ENCODE peak calls at places on chromosome 20, in five cellular contexts. One of them, this sample, is unnamed.

GRCh38 chr20:4949833-4950178 is 51.5 kb downstream of the SLC23A2 start:
- DNase-seq in CD4-positive, alpha-beta T cell: no peak
- DNase-seq in cardiac muscle cell: peak; percentile 61
- DNase-seq in Peyer's patch: no peak
- DNase-seq in AG09319: no peak
- DNase-seq in this sample: no peak

GRCh38 chr20:9507544-9508239 is 6.7 kb upstream of the LAMP5 start:
- DNase-seq in AG09319: no peak
- DNase-seq in CD4-positive, alpha-beta T cell: no peak
- DNase-seq in cardiac muscle cell: no peak
- DNase-seq in Peyer's patch: no peak
- DNase-seq in this sample: no peak

GRCh38 chr20:47502801-47503239 is 1.1 kb downstream of the NCOA3 start:
- DNase-seq in Peyer's patch: peak; percentile 26
- DNase-seq in cardiac muscle cell: peak; percentile 49
- DNase-seq in CD4-positive, alpha-beta T cell: no peak
- DNase-seq in AG09319: peak; percentile 16
- DNase-seq in this sample: no peak

GRCh38 chr20:41690702-41691101 is 72.5 kb upstream of the CHD6 start:
- DNase-seq in Peyer's patch: no peak
- DNase-seq in CD4-positive, alpha-beta T cell: no peak
- DNase-seq in AG09319: no peak
- DNase-seq in cardiac muscle cell: no peak
- DNase-seq in this sample: no peak

GRCh38 chr20:50510706-50511401 is 671 bp downstream of the PTPN1 start:
- DNase-seq in AG09319: no peak
- DNase-seq in Peyer's patch: peak; percentile 39
- DNase-seq in CD4-positive, alpha-beta T cell: no peak
- DNase-seq in cardiac muscle cell: no peak
- DNase-seq in this sample: no peak

GRCh38 chr20:53070714-53071392 is 98.7 kb downstream of the TSHZ2 start:
- DNase-seq in AG09319: no peak
- DNase-seq in cardiac muscle cell: no peak
- DNase-seq in Peyer's patch: no peak
- DNase-seq in CD4-positive, alpha-beta T cell: no peak
- DNase-seq in this sample: no peak

GRCh38 chr20:19978511-19979210 is 38.5 kb upstream of the NAA20 start:
- DNase-seq in AG09319: no peak
- DNase-seq in CD4-positive, alpha-beta T cell: no peak
- DNase-seq in cardiac muscle cell: no peak
- DNase-seq in Peyer's patch: no peak
- DNase-seq in this sample: no peak

GRCh38 chr20:910840-911770 is 5.0 kb downstream of the ANGPT4 start:
- DNase-seq in Peyer's patch: no peak
- DNase-seq in CD4-positive, alpha-beta T cell: no peak
- DNase-seq in cardiac muscle cell: peak; percentile 59
- DNase-seq in AG09319: peak; percentile 4
- DNase-seq in this sample: no peak

GRCh38 chr20:54132612-54133433 is 41.0 kb downstream of the CYP24A1 start:
- DNase-seq in cardiac muscle cell: peak; percentile 98
- DNase-seq in Peyer's patch: no peak
- DNase-seq in AG09319: peak; percentile 97
- DNase-seq in CD4-positive, alpha-beta T cell: no peak
- DNase-seq in this sample: peak; percentile 74

DNA sequence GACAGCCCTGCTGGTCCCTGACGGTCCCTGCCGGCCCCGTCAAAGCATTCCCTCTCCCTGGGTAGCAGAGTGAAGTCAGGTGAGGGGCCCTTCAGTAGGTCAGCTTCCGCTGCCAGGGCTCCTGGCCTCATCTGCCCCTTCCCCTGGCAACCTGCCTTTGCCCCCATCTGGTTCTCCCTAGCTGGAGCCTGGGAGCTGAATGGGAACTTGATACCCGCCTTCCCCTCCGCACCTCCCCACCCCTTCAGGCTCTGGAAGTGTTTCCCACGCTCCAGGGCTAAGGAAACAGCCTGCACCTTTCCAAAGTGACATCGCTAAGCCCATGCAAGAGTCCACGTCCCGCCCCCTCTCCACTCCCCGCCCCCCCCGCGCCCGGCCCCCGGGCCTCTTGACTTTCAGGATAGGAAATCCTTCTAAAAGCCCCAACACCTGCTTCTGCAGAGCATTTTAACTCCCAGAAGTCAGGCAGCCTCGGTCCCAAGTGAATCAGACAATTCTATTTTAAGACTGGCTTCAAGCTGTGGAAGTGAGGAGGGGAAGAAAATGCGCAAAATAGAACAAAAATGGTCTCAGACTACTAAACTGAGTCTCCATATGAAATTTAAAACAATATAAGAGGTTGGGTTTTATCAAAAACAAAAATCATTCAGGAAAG is 53.4 kb downstream of the ISM1 start:
- DNase-seq in CD4-positive, alpha-beta T cell: no peak
- DNase-seq in cardiac muscle cell: no peak
- DNase-seq in Peyer's patch: no peak
- DNase-seq in AG09319: no peak
- DNase-seq in this sample: no peak
- TF ChIP-seq CTCF in CD4-positive, alpha-beta T cell: no peak
- TF ChIP-seq CTCF in cardiac muscle cell: no peak
- TF ChIP-seq CTCF in Peyer's patch: no peak
- TF ChIP-seq CTCF in AG09319: no peak
- TF ChIP-seq CTCF in this sample: no peak

DNA sequence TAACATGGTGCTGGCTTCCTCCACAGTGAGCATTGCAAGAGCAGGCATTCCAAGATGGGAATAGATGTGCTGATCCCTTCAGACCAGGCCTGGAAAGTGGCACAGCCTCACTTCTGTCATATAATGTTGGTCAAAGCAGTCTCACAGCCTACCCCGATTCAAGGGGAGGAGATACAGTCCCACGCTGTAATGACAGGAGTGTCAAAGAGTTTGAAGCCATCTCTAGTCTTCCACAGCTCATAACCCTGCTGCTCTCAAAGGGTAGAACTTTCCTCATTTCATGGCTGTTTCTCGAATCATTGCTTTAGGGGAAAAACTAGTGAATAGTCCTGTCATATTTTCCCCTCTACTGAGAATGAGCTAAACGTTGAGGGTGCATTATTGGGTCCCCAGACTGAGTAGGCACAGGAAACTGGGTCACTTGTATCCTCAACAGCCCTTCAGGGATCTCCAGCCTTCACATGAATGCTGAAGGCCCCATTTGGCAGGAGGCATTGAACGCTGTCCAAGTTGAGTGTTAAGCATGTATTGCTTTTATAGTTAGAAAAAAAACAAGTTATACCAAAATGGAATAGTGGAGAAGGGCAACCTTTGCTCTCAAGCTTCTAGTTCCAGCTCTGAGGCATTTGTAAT is 27.3 kb downstream of the DTD1 start:
- DNase-seq in CD4-positive, alpha-beta T cell: no peak
- DNase-seq in cardiac muscle cell: no peak
- DNase-seq in Peyer's patch: no peak
- DNase-seq in AG09319: no peak
- DNase-seq in this sample: no peak
- TF ChIP-seq CTCF in CD4-positive, alpha-beta T cell: no peak
- TF ChIP-seq CTCF in cardiac muscle cell: no peak
- TF ChIP-seq CTCF in Peyer's patch: no peak
- TF ChIP-seq CTCF in AG09319: no peak
- TF ChIP-seq CTCF in this sample: no peak

GRCh38 chr20:63783970-63784369 is 44.4 kb downstream of the SLC2A4RG start:
- DNase-seq in cardiac muscle cell: no peak
- DNase-seq in CD4-positive, alpha-beta T cell: no peak
- DNase-seq in Peyer's patch: no peak
- DNase-seq in AG09319: no peak
- DNase-seq in this sample: no peak

GRCh38 chr20:63778857-63779256 is 39.3 kb downstream of the SLC2A4RG start:
- DNase-seq in CD4-positive, alpha-beta T cell: no peak
- DNase-seq in cardiac muscle cell: no peak
- DNase-seq in Peyer's patch: no peak
- DNase-seq in AG09319: no peak
- DNase-seq in this sample: no peak

GRCh38 chr20:63781181-63781580 is 41.6 kb downstream of the SLC2A4RG start:
- DNase-seq in CD4-positive, alpha-beta T cell: no peak
- DNase-seq in cardiac muscle cell: no peak
- DNase-seq in Peyer's patch: no peak
- DNase-seq in AG09319: no peak
- DNase-seq in this sample: no peak

GRCh38 chr20:63782521-63782971 is 43.0 kb downstream of the SLC2A4RG start:
- DNase-seq in CD4-positive, alpha-beta T cell: no peak
- DNase-seq in AG09319: no peak
- DNase-seq in cardiac muscle cell: no peak
- DNase-seq in Peyer's patch: no peak
- DNase-seq in this sample: no peak

GRCh38 chr20:63782051-63782471 is 42.5 kb downstream of the SLC2A4RG start:
- DNase-seq in CD4-positive, alpha-beta T cell: peak; percentile 24
- DNase-seq in AG09319: no peak
- DNase-seq in Peyer's patch: peak; percentile 29
- DNase-seq in cardiac muscle cell: no peak
- DNase-seq in this sample: no peak
- TF ChIP-seq CTCF in CD4-positive, alpha-beta T cell: peak; percentile 51
- TF ChIP-seq CTCF in AG09319: no peak
- TF ChIP-seq CTCF in Peyer's patch: peak; percentile 15
- TF ChIP-seq CTCF in cardiac muscle cell: no peak
- TF ChIP-seq CTCF in this sample: no peak

GRCh38 chr20:39049684-39050554 is 87.8 kb downstream of the DHX35 start:
- DNase-seq in Peyer's patch: peak; percentile 68
- DNase-seq in AG09319: no peak
- DNase-seq in CD4-positive, alpha-beta T cell: peak; percentile 73
- DNase-seq in cardiac muscle cell: peak; percentile 79
- DNase-seq in this sample: peak; percentile 57
- TF ChIP-seq CTCF in Peyer's patch: peak; percentile 97
- TF ChIP-seq CTCF in AG09319: peak; percentile 87
- TF ChIP-seq CTCF in CD4-positive, alpha-beta T cell: peak; percentile 99
- TF ChIP-seq CTCF in cardiac muscle cell: peak; percentile 97
- TF ChIP-seq CTCF in this sample: peak; percentile 99

GRCh38 chr20:63321148-63321831 is 28.3 kb downstream of the COL20A1 start:
- DNase-seq in AG09319: no peak
- DNase-seq in cardiac muscle cell: peak; percentile 67
- DNase-seq in CD4-positive, alpha-beta T cell: no peak
- DNase-seq in Peyer's patch: no peak
- DNase-seq in this sample: peak; percentile 31

GRCh38 chr20:63322146-63322922 is 29.3 kb downstream of the COL20A1 start:
- DNase-seq in CD4-positive, alpha-beta T cell: no peak
- DNase-seq in Peyer's patch: no peak
- DNase-seq in cardiac muscle cell: no peak
- DNase-seq in AG09319: no peak
- DNase-seq in this sample: peak; percentile 42

GRCh38 chr20:63322923-63323253 is 29.9 kb downstream of the COL20A1 start:
- DNase-seq in AG09319: no peak
- DNase-seq in CD4-positive, alpha-beta T cell: no peak
- DNase-seq in Peyer's patch: no peak
- DNase-seq in cardiac muscle cell: no peak
- DNase-seq in this sample: no peak

GRCh38 chr20:63325021-63325471 is 32.1 kb downstream of the COL20A1 start:
- DNase-seq in cardiac muscle cell: no peak
- DNase-seq in CD4-positive, alpha-beta T cell: no peak
- DNase-seq in Peyer's patch: no peak
- DNase-seq in AG09319: no peak
- DNase-seq in this sample: peak; percentile 28

DNA sequence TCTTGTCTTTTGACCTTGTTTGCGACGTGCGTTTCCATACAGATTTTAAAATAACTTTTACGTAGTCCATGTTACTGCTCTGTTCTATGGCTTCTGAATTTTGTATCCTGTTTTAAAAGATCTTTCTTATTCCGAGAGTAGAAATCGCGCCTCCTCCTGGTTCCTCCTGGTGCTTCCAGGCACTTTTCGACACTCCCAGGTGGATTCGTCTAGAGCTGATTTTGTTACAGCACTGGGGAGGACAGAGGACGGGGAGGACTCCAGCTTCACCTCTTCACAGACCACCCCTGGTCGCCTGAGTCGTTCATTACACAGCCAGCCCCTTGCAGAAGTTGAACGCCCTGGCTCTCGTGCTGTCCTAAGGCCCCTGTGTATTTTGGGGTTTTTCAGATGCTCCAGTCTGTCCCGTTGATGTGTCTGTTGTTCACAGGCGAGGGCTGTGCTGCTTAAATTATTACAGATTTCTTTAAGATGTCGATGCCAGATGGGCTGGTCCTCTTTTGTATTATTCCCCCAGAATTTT is 30.4 kb downstream of the COL20A1 start:
- DNase-seq in cardiac muscle cell: no peak
- DNase-seq in AG09319: no peak
- DNase-seq in CD4-positive, alpha-beta T cell: no peak
- DNase-seq in Peyer's patch: no peak
- DNase-seq in this sample: peak; percentile 19
- TF ChIP-seq CTCF in cardiac muscle cell: peak; percentile 24
- TF ChIP-seq CTCF in AG09319: peak; percentile 9
- TF ChIP-seq CTCF in CD4-positive, alpha-beta T cell: no peak
- TF ChIP-seq CTCF in Peyer's patch: no peak
- TF ChIP-seq CTCF in this sample: no peak

GRCh38 chr20:2643708-2644107 is 8.7 kb upstream of the NOP56 start:
- DNase-seq in AG09319: no peak
- DNase-seq in Peyer's patch: no peak
- DNase-seq in cardiac muscle cell: no peak
- DNase-seq in CD4-positive, alpha-beta T cell: no peak
- DNase-seq in this sample: no peak

GRCh38 chr20:2640260-2640659 is 12.2 kb upstream of the NOP56 start:
- DNase-seq in AG09319: no peak
- DNase-seq in cardiac muscle cell: no peak
- DNase-seq in CD4-positive, alpha-beta T cell: no peak
- DNase-seq in Peyer's patch: no peak
- DNase-seq in this sample: no peak

GRCh38 chr20:2637246-2637645 is 15.2 kb upstream of the NOP56 start:
- DNase-seq in CD4-positive, alpha-beta T cell: no peak
- DNase-seq in AG09319: no peak
- DNase-seq in cardiac muscle cell: no peak
- DNase-seq in Peyer's patch: no peak
- DNase-seq in this sample: no peak

DNA sequence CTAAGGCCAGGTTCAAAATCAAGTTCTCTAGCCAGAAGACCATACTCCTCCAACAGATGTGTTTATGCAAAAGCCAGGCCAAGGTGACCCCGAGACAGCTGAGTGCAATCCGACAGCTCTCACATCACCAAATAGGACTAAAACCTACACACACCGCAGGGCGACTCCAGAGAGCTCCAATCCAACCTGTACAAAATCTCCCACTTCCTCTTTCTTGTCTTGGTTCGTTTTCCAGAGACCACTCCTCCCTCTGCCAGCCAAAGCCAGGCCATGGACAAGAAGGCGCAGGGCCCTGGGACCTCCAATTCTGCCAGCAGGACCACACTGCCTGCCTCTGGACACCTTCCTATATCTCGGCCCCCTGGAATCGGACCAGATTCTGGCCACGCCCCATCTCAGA is 11.5 kb upstream of the NOP56 start:
- DNase-seq in CD4-positive, alpha-beta T cell: no peak
- DNase-seq in cardiac muscle cell: no peak
- DNase-seq in AG09319: no peak
- DNase-seq in Peyer's patch: no peak
- DNase-seq in this sample: no peak
- TF ChIP-seq CTCF in CD4-positive, alpha-beta T cell: no peak
- TF ChIP-seq CTCF in cardiac muscle cell: no peak
- TF ChIP-seq CTCF in AG09319: no peak
- TF ChIP-seq CTCF in Peyer's patch: no peak
- TF ChIP-seq CTCF in this sample: no peak

This sample was measured in CD14-positive monocyte.